ENCODE peak calls at places on chromosomes 16 and 17, in five cellular contexts. One of them, this sample, is unnamed.

GRCh38 chr16:77499373-77500285 is 64.8 kb upstream of the ADAMTS18 start:
- DNase-seq in Karpas-422: no peak
- DNase-seq in SK-N-SH: no peak
- DNase-seq in mammary epithelial cell: peak; percentile 6
- DNase-seq in lung: no peak
- DNase-seq in this sample: no peak

GRCh38 chr17:6695051-6695450 is 18.1 kb downstream of the SLC13A5 start:
- DNase-seq in Karpas-422: no peak
- DNase-seq in SK-N-SH: no peak
- DNase-seq in mammary epithelial cell: no peak
- DNase-seq in lung: no peak
- DNase-seq in this sample: no peak

GRCh38 chr16:67897231-67897630 is 4.2 kb downstream of the PSKH1 start:
- DNase-seq in Karpas-422: no peak
- DNase-seq in SK-N-SH: no peak
- DNase-seq in mammary epithelial cell: peak; percentile 17
- DNase-seq in lung: no peak
- DNase-seq in this sample: no peak

GRCh38 chr16:23587726-23588125 is 8.4 kb downstream of the NDUFAB1 start:
- DNase-seq in Karpas-422: no peak
- DNase-seq in SK-N-SH: no peak
- DNase-seq in mammary epithelial cell: no peak
- DNase-seq in lung: no peak
- DNase-seq in this sample: no peak

GRCh38 chr16:11497851-11498289 is 88.8 kb downstream of the LITAF start:
- DNase-seq in Karpas-422: no peak
- DNase-seq in SK-N-SH: no peak
- DNase-seq in mammary epithelial cell: peak; percentile 66
- DNase-seq in lung: no peak
- DNase-seq in this sample: peak; percentile 45

GRCh38 chr17:73795730-73796129 is 151.5 kb upstream of the SDK2 start:
- DNase-seq in Karpas-422: no peak
- DNase-seq in SK-N-SH: no peak
- DNase-seq in mammary epithelial cell: no peak
- DNase-seq in lung: no peak
- DNase-seq in this sample: no peak

GRCh38 chr17:21165922-21166598 is 39.3 kb downstream of the DHRS7B start:
- DNase-seq in Karpas-422: no peak
- DNase-seq in SK-N-SH: no peak
- DNase-seq in mammary epithelial cell: no peak
- DNase-seq in lung: no peak
- DNase-seq in this sample: no peak

GRCh38 chr17:10061131-10061581 is 137.2 kb downstream of the GAS7 start:
- DNase-seq in Karpas-422: no peak
- DNase-seq in SK-N-SH: peak; percentile 73
- DNase-seq in mammary epithelial cell: no peak
- DNase-seq in lung: no peak
- DNase-seq in this sample: no peak

GRCh38 chr16:27390157-27390556 is 11.8 kb upstream of the IL21R start:
- DNase-seq in Karpas-422: no peak
- DNase-seq in SK-N-SH: no peak
- DNase-seq in mammary epithelial cell: no peak
- DNase-seq in lung: no peak
- DNase-seq in this sample: no peak

GRCh38 chr17:44522883-44523671 is 19.9 kb upstream of the GPATCH8 start:
- DNase-seq in Karpas-422: peak; percentile 90
- DNase-seq in SK-N-SH: peak; percentile 48
- DNase-seq in mammary epithelial cell: peak; percentile 41
- DNase-seq in lung: peak; percentile 65
- DNase-seq in this sample: peak; percentile 83

GRCh38 chr16:27723711-27724490 is 174.0 kb downstream of the KATNIP start:
- DNase-seq in Karpas-422: no peak
- DNase-seq in SK-N-SH: no peak
- DNase-seq in mammary epithelial cell: no peak
- DNase-seq in lung: no peak
- DNase-seq in this sample: peak; percentile 84

GRCh38 chr16:1474047-1474446 is 781 bp downstream of the CLCN7 start:
- DNase-seq in Karpas-422: no peak
- DNase-seq in SK-N-SH: no peak
- DNase-seq in mammary epithelial cell: no peak
- DNase-seq in lung: no peak
- DNase-seq in this sample: no peak

GRCh38 chr17:39822051-39822450 is 42.1 kb downstream of the IKZF3 start:
- DNase-seq in Karpas-422: peak; percentile 43
- DNase-seq in SK-N-SH: no peak
- DNase-seq in mammary epithelial cell: no peak
- DNase-seq in lung: no peak
- DNase-seq in this sample: no peak

GRCh38 chr17:53633856-53634255 is 188.9 kb upstream of the KIF2B start:
- DNase-seq in Karpas-422: no peak
- DNase-seq in SK-N-SH: no peak
- DNase-seq in mammary epithelial cell: no peak
- DNase-seq in lung: no peak
- DNase-seq in this sample: no peak

GRCh38 chr16:23149993-23150364 is 727 bp upstream of the USP31 start:
- DNase-seq in Karpas-422: no peak
- DNase-seq in SK-N-SH: no peak
- DNase-seq in mammary epithelial cell: no peak
- DNase-seq in lung: no peak
- DNase-seq in this sample: no peak

GRCh38 chr17:62763891-62764600 is 44.1 kb downstream of the MARCHF10 start:
- DNase-seq in Karpas-422: no peak
- DNase-seq in SK-N-SH: no peak
- DNase-seq in mammary epithelial cell: no peak
- DNase-seq in lung: no peak
- DNase-seq in this sample: no peak

GRCh38 chr17:78839173-78839761 is 1.3 kb downstream of the USP36 start:
- DNase-seq in Karpas-422: peak; percentile 70
- DNase-seq in SK-N-SH: no peak
- DNase-seq in mammary epithelial cell: peak; percentile 71
- DNase-seq in lung: no peak
- DNase-seq in this sample: no peak

GRCh38 chr16:3282103-3282746 is 1.1 kb upstream of the ZNF263 start:
- DNase-seq in Karpas-422: no peak
- DNase-seq in SK-N-SH: peak; percentile 88
- DNase-seq in mammary epithelial cell: no peak
- DNase-seq in lung: no peak
- DNase-seq in this sample: peak; percentile 84

GRCh38 chr17:28333083-28333746 is 2.1 kb downstream of the IFT20 start:
- DNase-seq in Karpas-422: no peak
- DNase-seq in SK-N-SH: no peak
- DNase-seq in mammary epithelial cell: no peak
- DNase-seq in lung: no peak
- DNase-seq in this sample: no peak

GRCh38 chr17:4150106-4150505 is 7.1 kb downstream of the CYB5D2 start:
- DNase-seq in Karpas-422: no peak
- DNase-seq in SK-N-SH: no peak
- DNase-seq in mammary epithelial cell: no peak
- DNase-seq in lung: no peak
- DNase-seq in this sample: no peak

GRCh38 chr17:68052810-68053209 is 17.3 kb downstream of the KPNA2 start:
- DNase-seq in Karpas-422: no peak
- DNase-seq in SK-N-SH: no peak
- DNase-seq in mammary epithelial cell: no peak
- DNase-seq in lung: no peak
- DNase-seq in this sample: no peak
- H3K27me3 ChIP-seq in Karpas-422: no peaks in the 10 kb centered on the region
- H3K27me3 ChIP-seq in SK-N-SH: no peaks in the 10 kb centered on the region
- H3K27me3 ChIP-seq in mammary epithelial cell: no peaks in the 10 kb centered on the region
- H3K27me3 ChIP-seq in lung: no peaks in the 10 kb centered on the region
- H3K27me3 ChIP-seq in this sample: no peaks in the 10 kb centered on the region

GRCh38 chr17:60145006-60145935 is 4.5 kb upstream of the CA4 start:
- DNase-seq in Karpas-422: no peak
- DNase-seq in SK-N-SH: peak; percentile 33
- DNase-seq in mammary epithelial cell: peak; percentile 24
- DNase-seq in lung: no peak
- DNase-seq in this sample: peak; percentile 70
- H3K27me3 ChIP-seq in Karpas-422: no peaks in the 10 kb centered on the region
- H3K27me3 ChIP-seq in SK-N-SH: peaks cover 13% of the 10 kb centered on the region
- H3K27me3 ChIP-seq in mammary epithelial cell: peaks cover 11% of the 10 kb centered on the region
- H3K27me3 ChIP-seq in lung: no peaks in the 10 kb centered on the region
- H3K27me3 ChIP-seq in this sample: peaks cover 3% of the 10 kb centered on the region

GRCh38 chr17:50466371-50467113 is 2.1 kb downstream of the CHAD start:
- DNase-seq in Karpas-422: no peak
- DNase-seq in SK-N-SH: no peak
- DNase-seq in mammary epithelial cell: no peak
- DNase-seq in lung: no peak
- DNase-seq in this sample: no peak
- H3K27me3 ChIP-seq in Karpas-422: no peaks in the 10 kb centered on the region
- H3K27me3 ChIP-seq in SK-N-SH: no peaks in the 10 kb centered on the region
- H3K27me3 ChIP-seq in mammary epithelial cell: peaks cover 4% of the 10 kb centered on the region
- H3K27me3 ChIP-seq in lung: no peaks in the 10 kb centered on the region
- H3K27me3 ChIP-seq in this sample: no peaks in the 10 kb centered on the region

DNA sequence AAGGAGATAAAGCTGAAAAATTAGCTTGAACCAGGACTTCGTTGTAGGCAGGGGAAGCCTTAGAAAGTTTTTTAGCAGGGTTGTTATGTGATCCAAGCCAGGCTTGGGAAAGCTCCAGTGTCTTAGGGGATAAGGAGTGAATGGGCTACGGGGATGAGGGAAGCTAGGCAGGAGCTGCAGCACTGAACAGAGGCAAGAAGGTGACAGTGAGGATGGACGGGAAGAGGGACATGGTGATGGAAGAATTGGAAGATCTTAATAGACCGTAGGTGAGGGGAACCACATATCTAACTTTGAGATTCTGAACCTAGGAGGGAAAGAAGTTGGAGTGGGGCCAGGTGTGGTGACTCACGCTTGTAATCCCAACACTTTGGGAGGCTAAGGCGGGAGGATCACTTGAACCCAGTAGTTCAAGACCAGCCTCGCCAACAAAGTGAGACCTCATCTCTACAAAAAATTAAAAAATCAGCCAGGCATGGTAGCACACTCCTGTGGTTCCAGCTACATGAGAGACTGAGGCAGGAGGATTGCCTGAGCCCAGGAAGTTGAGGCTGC is 3.2 kb downstream of the RHBDL3 start:
- DNase-seq in Karpas-422: no peak
- DNase-seq in SK-N-SH: no peak
- DNase-seq in mammary epithelial cell: no peak
- DNase-seq in lung: no peak
- DNase-seq in this sample: no peak
- H3K27me3 ChIP-seq in Karpas-422: no peaks in the 10 kb centered on the region
- H3K27me3 ChIP-seq in SK-N-SH: peaks cover 7% of the 10 kb centered on the region
- H3K27me3 ChIP-seq in mammary epithelial cell: peaks cover 43% of the 10 kb centered on the region
- H3K27me3 ChIP-seq in lung: no peaks in the 10 kb centered on the region
- H3K27me3 ChIP-seq in this sample: no peaks in the 10 kb centered on the region